ENCODE peak calls at places on chromosomes 6 and 20, in ten cellular contexts. A is fibroblast of mammary gland; D is activated CD8-positive, alpha-beta T cell treated with anti-CD3 and anti-CD28 coated beads, Interleukin-2, amount 10 ng/mL, durations not matched to agents 7 days and 5 days; C is kidney tubule cell; J is GOT3; K is stimulated activated CD4-positive, alpha-beta T cell treated with anti-CD3 and anti-CD28 coated beads, Interleukin-15, amount 100 ng/mL, for 1 hour; S is cardiac muscle cell; Y is adrenal gland; P is CD8-positive, alpha-beta T cell; X is NCI-H774. V is an unnamed sample.

GRCh38 chr6:48883116-48883515 is 579.9 kb downstream of the MMUT start:
- DNase-seq in A (no peak), D (no peak), C (no peak), J (no peak), K (no peak), S (peak), Y (no peak), P (no peak), X (no peak), V (peak)

GRCh38 chr6:130575971-130576370 is 210.2 kb downstream of the TMEM200A start:
- DNase-seq in A (no peak), D (peak), C (no peak), J (no peak), K (peak), S (no peak), Y (no peak), P (peak), X (no peak), V (peak)

GRCh38 chr6:7424967-7425807 is 35.6 kb downstream of the RIOK1 start:
- DNase-seq in A (peak), D (no peak), C (peak), J (no peak), K (no peak), S (peak), Y (peak), P (no peak), X (no peak), V (peak)

GRCh38 chr6:73079611-73079955 is 145.7 kb downstream of the KHDC1L start:
- DNase-seq in A (peak), D (no peak), C (peak), J (no peak), K (no peak), S (peak), Y (no peak), P (no peak), X (no peak), V (no peak)

GRCh38 chr6:166587631-166588413 is 1.3 kb upstream of the RAMACL start:
- DNase-seq in A (no peak), D (no peak), C (no peak), J (no peak), K (no peak), S (no peak), Y (no peak), P (no peak), X (no peak), V (peak)

GRCh38 chr6:51289041-51289440 is 470.4 kb downstream of the TFAP2B start:
- DNase-seq in A (peak), D (no peak), C (peak), J (no peak), K (no peak), S (no peak), Y (no peak), P (no peak), X (no peak), V (no peak)

GRCh38 chr6:44304282-44305199 is 8.6 kb downstream of the AARS2 start:
- DNase-seq in A (peak), D (peak), C (peak), J (no peak), K (no peak), S (peak), Y (peak), P (peak), X (no peak), V (peak)

GRCh38 chr6:135458051-135458450 is 39.5 kb downstream of the AHI1 start:
- DNase-seq in A (peak), D (no peak), C (no peak), J (no peak), K (no peak), S (no peak), Y (no peak), P (no peak), X (no peak), V (no peak)

GRCh38 chr20:11333634-11334033 is 584.1 kb upstream of the BTBD3 start:
- DNase-seq in A (no peak), D (no peak), C (no peak), J (no peak), K (no peak), S (no peak), Y (no peak), P (no peak), X (no peak), V (no peak)

GRCh38 chr6:157716553-157716952 is 106.5 kb upstream of the SNX9 start:
- DNase-seq in A (no peak), D (no peak), C (no peak), J (no peak), K (no peak), S (no peak), Y (no peak), P (no peak), X (no peak), V (no peak)

GRCh38 chr20:58721951-58722371 is 29.4 kb downstream of the NPEPL1 start:
- DNase-seq in A (no peak), D (no peak), C (no peak), J (no peak), K (no peak), S (no peak), Y (peak), P (no peak), X (no peak), V (no peak)

GRCh38 chr20:61387204-61387958 is 135.3 kb downstream of the CDH4 start:
- DNase-seq in A (peak), D (no peak), C (peak), J (no peak), K (no peak), S (peak), Y (no peak), P (no peak), X (no peak), V (no peak)

GRCh38 chr6:156555117-156555516 is 222.1 kb upstream of the ARID1B start:
- DNase-seq in A (no peak), D (no peak), C (no peak), J (no peak), K (no peak), S (no peak), Y (no peak), P (no peak), X (no peak), V (no peak)

GRCh38 chr6:110545081-110545872 is 68.9 kb upstream of the SLC22A16 start:
- DNase-seq in A (no peak), D (no peak), C (no peak), J (no peak), K (no peak), S (no peak), Y (no peak), P (no peak), X (no peak), V (no peak)

GRCh38 chr6:108277831-108278230 is 17.0 kb upstream of the SNX3 start:
- DNase-seq in A (no peak), D (no peak), C (peak), J (no peak), K (no peak), S (no peak), Y (no peak), P (no peak), X (no peak), V (no peak)

GRCh38 chr6:86070151-86070550 is 427.5 kb upstream of the SYNCRIP start:
- DNase-seq in A (no peak), D (no peak), C (no peak), J (no peak), K (no peak), S (no peak), Y (no peak), P (no peak), X (no peak), V (no peak)

GRCh38 chr20:1323830-1324597 is 4.9 kb downstream of the SDCBP2 start:
- DNase-seq in A (no peak), D (no peak), C (no peak), J (no peak), K (no peak), S (no peak), Y (peak), P (no peak), X (no peak), V (no peak)

GRCh38 chr20:50381771-50382593 is 128.2 kb upstream of the PTPN1 start:
- DNase-seq in A (no peak), D (peak), C (no peak), J (no peak), K (no peak), S (no peak), Y (no peak), P (no peak), X (no peak), V (peak)

GRCh38 chr6:31797607-31798006 is 2.1 kb upstream of the VARS1 start:
- DNase-seq in A (no peak), D (peak), C (no peak), J (no peak), K (no peak), S (no peak), Y (no peak), P (no peak), X (no peak), V (no peak)

GRCh38 chr20:42134265-42135098 is 516.3 kb upstream of the CHD6 start:
- DNase-seq in A (no peak), D (no peak), C (no peak), J (no peak), K (no peak), S (no peak), Y (no peak), P (no peak), X (no peak), V (no peak)

GRCh38 chr6:106085687-106085983 is 501 bp upstream of the PRDM1 start:
- DNase-seq in A (no peak), D (no peak), C (no peak), J (no peak), K (no peak), S (no peak), Y (no peak), P (no peak), X (no peak), V (peak)

GRCh38 chr20:34111057-34111711 is 859 bp downstream of the EIF2S2 start:
- DNase-seq in A (peak), D (no peak), C (peak), J (no peak), K (no peak), S (peak), Y (peak), P (no peak), X (no peak), V (peak)

GRCh38 chr6:129253731-129254130 is 370.8 kb downstream of the LAMA2 start:
- DNase-seq in A (no peak), D (no peak), C (no peak), J (no peak), K (no peak), S (no peak), Y (no peak), P (no peak), X (no peak), V (no peak)

GRCh38 chr6:130928993-130929678 is 101.9 kb downstream of the SMLR1 start:
- DNase-seq in A (peak), D (no peak), C (no peak), J (no peak), K (no peak), S (peak), Y (no peak), P (no peak), X (no peak), V (no peak)

GRCh38 chr6:140485740-140486467 is 1111.5 kb upstream of the CITED2 start:
- DNase-seq in A (peak), D (no peak), C (peak), J (no peak), K (no peak), S (peak), Y (peak), P (no peak), X (peak), V (peak)

GRCh38 chr6:28658475-28659249 is 133.0 kb downstream of the GPX5 start:
- DNase-seq in A (no peak), D (no peak), C (peak), J (no peak), K (no peak), S (peak), Y (no peak), P (no peak), X (no peak), V (peak)

GRCh38 chr6:16929814-16930213 is 168.6 kb upstream of the ATXN1 start:
- DNase-seq in A (peak), D (no peak), C (no peak), J (no peak), K (no peak), S (peak), Y (no peak), P (no peak), X (no peak), V (no peak)

GRCh38 chr6:134402372-134402984 is 84.6 kb upstream of the SGK1 start:
- DNase-seq in A (no peak), D (no peak), C (no peak), J (no peak), K (no peak), S (no peak), Y (no peak), P (no peak), X (no peak), V (peak)

V was measured in Kasumi-1.